ENCODE peak calls at places on chromosome 6, in seven cellular contexts. One of them, this sample, is unnamed.

GRCh38 chr6:86961432-86962200 is 24.3 kb downstream of the HTR1E start:
- DNase-seq in uterus: no peak
- DNase-seq in activated T-cell treated with anti-CD3 and anti-CD28 coated beads for 24 hours: no peak
- DNase-seq in caudate nucleus: no peak
- DNase-seq in HFFc6: no peak
- DNase-seq in upper lobe of left lung: no peak
- DNase-seq in stimulated activated CD4-positive, alpha-beta T cell treated with anti-CD3 and anti-CD28 coated beads, Interleukin-4, amount 100 ng/mL, for 24 hours: no peak
- DNase-seq in this sample: no peak

GRCh38 chr6:168756009-168756634 is 315.1 kb downstream of the SMOC2 start:
- DNase-seq in uterus: no peak
- DNase-seq in activated T-cell treated with anti-CD3 and anti-CD28 coated beads for 24 hours: no peak
- DNase-seq in caudate nucleus: no peak
- DNase-seq in HFFc6: no peak
- DNase-seq in upper lobe of left lung: no peak
- DNase-seq in stimulated activated CD4-positive, alpha-beta T cell treated with anti-CD3 and anti-CD28 coated beads, Interleukin-4, amount 100 ng/mL, for 24 hours: no peak
- DNase-seq in this sample: no peak

GRCh38 chr6:146791930-146792329 is 193.2 kb downstream of the ADGB start:
- DNase-seq in uterus: no peak
- DNase-seq in activated T-cell treated with anti-CD3 and anti-CD28 coated beads for 24 hours: no peak
- DNase-seq in caudate nucleus: no peak
- DNase-seq in HFFc6: no peak
- DNase-seq in upper lobe of left lung: no peak
- DNase-seq in stimulated activated CD4-positive, alpha-beta T cell treated with anti-CD3 and anti-CD28 coated beads, Interleukin-4, amount 100 ng/mL, for 24 hours: no peak
- DNase-seq in this sample: no peak

GRCh38 chr6:164108869-164109769 is 694.6 kb downstream of the QKI start:
- DNase-seq in uterus: peak
- DNase-seq in activated T-cell treated with anti-CD3 and anti-CD28 coated beads for 24 hours: no peak
- DNase-seq in caudate nucleus: no peak
- DNase-seq in HFFc6: no peak
- DNase-seq in upper lobe of left lung: peak
- DNase-seq in stimulated activated CD4-positive, alpha-beta T cell treated with anti-CD3 and anti-CD28 coated beads, Interleukin-4, amount 100 ng/mL, for 24 hours: no peak
- DNase-seq in this sample: no peak

GRCh38 chr6:101236709-101237108 is 156.8 kb upstream of the GRIK2 start:
- DNase-seq in uterus: no peak
- DNase-seq in activated T-cell treated with anti-CD3 and anti-CD28 coated beads for 24 hours: no peak
- DNase-seq in caudate nucleus: no peak
- DNase-seq in HFFc6: no peak
- DNase-seq in upper lobe of left lung: no peak
- DNase-seq in stimulated activated CD4-positive, alpha-beta T cell treated with anti-CD3 and anti-CD28 coated beads, Interleukin-4, amount 100 ng/mL, for 24 hours: no peak
- DNase-seq in this sample: no peak

GRCh38 chr6:10626154-10626741 is 68.2 kb downstream of the C6orf52 start:
- DNase-seq in uterus: no peak
- DNase-seq in activated T-cell treated with anti-CD3 and anti-CD28 coated beads for 24 hours: no peak
- DNase-seq in caudate nucleus: no peak
- DNase-seq in HFFc6: no peak
- DNase-seq in upper lobe of left lung: no peak
- DNase-seq in stimulated activated CD4-positive, alpha-beta T cell treated with anti-CD3 and anti-CD28 coated beads, Interleukin-4, amount 100 ng/mL, for 24 hours: no peak
- DNase-seq in this sample: no peak

GRCh38 chr6:128310061-128310460 is 210.3 kb downstream of the PTPRK start:
- DNase-seq in uterus: no peak
- DNase-seq in activated T-cell treated with anti-CD3 and anti-CD28 coated beads for 24 hours: no peak
- DNase-seq in caudate nucleus: no peak
- DNase-seq in HFFc6: no peak
- DNase-seq in upper lobe of left lung: no peak
- DNase-seq in stimulated activated CD4-positive, alpha-beta T cell treated with anti-CD3 and anti-CD28 coated beads, Interleukin-4, amount 100 ng/mL, for 24 hours: no peak
- DNase-seq in this sample: no peak

GRCh38 chr6:85490516-85491248 is 40.8 kb downstream of the NT5E start:
- DNase-seq in uterus: no peak
- DNase-seq in activated T-cell treated with anti-CD3 and anti-CD28 coated beads for 24 hours: no peak
- DNase-seq in caudate nucleus: no peak
- DNase-seq in HFFc6: peak
- DNase-seq in upper lobe of left lung: no peak
- DNase-seq in stimulated activated CD4-positive, alpha-beta T cell treated with anti-CD3 and anti-CD28 coated beads, Interleukin-4, amount 100 ng/mL, for 24 hours: no peak
- DNase-seq in this sample: no peak